ENCODE peak calls at places on chromosome 4, in six cellular contexts. G is Peyer's patch, P is mammary epithelial cell, A is MM.1S, D is left ventricle myocardium inferior, W is fibroblast of mammary gland. E is an unnamed sample.

GRCh38 chr4:12170308-12170707 is 741.6 kb upstream of the HS3ST1 start:
- DNase-seq in D (no peak), P (no peak), A (no peak), G (no peak), W (no peak), E (no peak)

GRCh38 chr4:124206779-124207605 is 505.5 kb downstream of the ANKRD50 start:
- DNase-seq in W (peak; percentile 84), A (no peak), D (no peak), G (no peak), P (no peak), E (no peak)

GRCh38 chr4:173990879-173991231 is 292.6 kb downstream of the FBXO8 start:
- DNase-seq in P (no peak), W (no peak), G (no peak), A (no peak), D (peak; percentile 76), E (peak; percentile 50)

GRCh38 chr4:82555279-82555678 is 6.5 kb downstream of the TMEM150C start:
- DNase-seq in D (no peak), A (no peak), G (no peak), P (no peak), W (no peak), E (no peak)

GRCh38 chr4:167918077-167918476 is 174.3 kb upstream of the ANXA10 start:
- DNase-seq in G (no peak), W (peak; percentile 44), D (no peak), P (no peak), A (no peak), E (no peak)

GRCh38 chr4:26854701-26855100 is 5.9 kb upstream of the STIM2 start:
- DNase-seq in G (no peak), D (no peak), W (no peak), A (no peak), P (no peak), E (no peak)

GRCh38 chr4:2330119-2331042 is 68.5 kb upstream of the MXD4 start:
- DNase-seq in P (peak; percentile 89), A (no peak), G (peak; percentile 11), D (no peak), W (peak; percentile 94), E (no peak)

GRCh38 chr4:166174717-166175510 is 301.9 kb downstream of the TLL1 start:
- DNase-seq in D (no peak), W (peak; percentile 3), G (no peak), A (no peak), P (peak; percentile 37), E (no peak)

GRCh38 chr4:138734746-138735145 is 280.8 kb upstream of the NOCT start:
- DNase-seq in D (no peak), A (no peak), P (no peak), G (no peak), W (peak; percentile 81), E (peak; percentile 3)

GRCh38 chr4:138494931-138495330 is 252.8 kb upstream of the SLC7A11 start:
- DNase-seq in P (peak; percentile 54), A (no peak), W (peak; percentile 10), G (no peak), D (no peak), E (peak; percentile 9)

GRCh38 chr4:31045724-31046318 is 325.7 kb downstream of the PCDH7 start:
- DNase-seq in W (peak; percentile 32), D (no peak), P (peak; percentile 14), G (no peak), A (peak; percentile 35), E (no peak)

GRCh38 chr4:55545681-55546632 is 752 bp downstream of the CLOCK start:
- DNase-seq in D (peak; percentile 84), P (peak; percentile 75), A (peak; percentile 76), G (peak; percentile 64), W (peak; percentile 63), E (peak; percentile 83)

GRCh38 chr4:52290468-52290867 is 239.4 kb downstream of the SPATA18 start:
- DNase-seq in A (no peak), P (no peak), W (no peak), D (peak; percentile 22), G (no peak), E (no peak)

GRCh38 chr4:15754323-15754722 is 23.8 kb upstream of the CD38 start:
- DNase-seq in G (peak; percentile 38), W (no peak), D (no peak), P (no peak), A (peak; percentile 84), E (no peak)

GRCh38 chr4:106344324-106344970 is 24.1 kb downstream of the GIMD1 start:
- DNase-seq in G (no peak), D (no peak), W (peak; percentile 57), A (no peak), P (peak; percentile 14), E (no peak)

GRCh38 chr4:14743172-14743571 is 259.1 kb upstream of the CPEB2 start:
- DNase-seq in A (no peak), P (no peak), W (no peak), G (no peak), D (no peak), E (no peak)

GRCh38 chr4:183098080-183098722 is 856 bp upstream of the WWC2 start:
- DNase-seq in D (peak; percentile 65), G (no peak), A (peak; percentile 57), P (no peak), W (peak; percentile 43), E (peak; percentile 58)

DNA sequence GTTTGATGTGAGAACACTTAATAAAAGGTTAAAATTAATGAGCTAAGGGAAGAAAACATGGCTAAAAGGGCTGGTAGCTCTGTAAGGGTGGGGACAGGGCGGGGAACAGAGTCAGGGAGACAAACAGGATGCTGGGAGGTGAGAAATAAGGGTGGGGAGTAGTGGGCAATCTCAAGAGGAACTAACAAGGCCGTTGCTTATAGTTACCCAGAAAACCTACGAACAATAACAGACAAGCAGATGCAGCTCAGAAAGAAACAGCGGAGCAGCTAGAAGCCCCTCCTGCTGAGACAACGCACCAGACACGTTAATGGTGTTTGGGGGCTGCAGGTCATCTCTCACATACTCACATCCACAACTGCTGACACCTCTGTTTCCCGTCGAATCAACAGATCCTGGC is 9.7 kb upstream of the KLF3 start:
- DNase-seq in W (no peak), D (no peak), A (no peak), G (no peak), P (no peak), E (no peak)
- H3K4me3 ChIP-seq in W (no peak overlapping the region), D (no peak overlapping the region), A (no peak overlapping the region), G (no peak overlapping the region), P (no peak overlapping the region), E (no peak overlapping the region)

DNA sequence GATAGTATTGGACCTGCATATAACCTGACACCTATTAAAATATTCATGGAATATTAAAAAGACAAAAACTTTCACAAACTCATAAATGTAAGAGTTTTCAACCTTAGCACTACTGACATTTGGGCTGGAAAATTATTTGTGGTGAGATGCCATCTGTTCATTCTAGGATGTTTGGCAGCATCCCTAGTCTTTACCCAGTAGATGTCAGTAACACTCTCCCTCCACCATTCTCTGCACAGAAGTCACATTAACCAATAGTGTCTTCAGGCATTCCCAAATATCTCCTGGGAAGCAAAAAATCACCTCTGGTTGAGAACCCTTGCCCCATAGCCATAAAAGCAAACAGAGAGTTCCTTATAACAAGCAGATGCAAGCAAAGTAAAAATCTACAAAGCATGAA is 41.4 kb upstream of the NDST4 start:
- DNase-seq in G (no peak), W (peak; percentile 55), P (peak; percentile 1), A (no peak), D (no peak), E (no peak)
- TF ChIP-seq CTCF in G (no peak), W (peak; percentile 42), P (peak; percentile 38), A (peak; percentile 30), D (no peak), E (no peak)

GRCh38 chr4:10529891-10530786 is 72.9 kb upstream of the ZNF518B start:
- DNase-seq in A (no peak), W (no peak), D (no peak), P (peak; percentile 10), G (no peak), E (no peak)

GRCh38 chr4:10535900-10536299 is 78.7 kb upstream of the ZNF518B start:
- DNase-seq in A (no peak), D (no peak), W (no peak), P (no peak), G (no peak), E (no peak)

GRCh38 chr4:10534820-10535219 is 77.6 kb upstream of the ZNF518B start:
- DNase-seq in A (no peak), D (no peak), P (no peak), W (no peak), G (no peak), E (no peak)

GRCh38 chr4:10529256-10529890 is 72.1 kb upstream of the ZNF518B start:
- DNase-seq in P (peak; percentile 63), D (no peak), G (no peak), A (no peak), W (no peak), E (no peak)

GRCh38 chr4:10532155-10532554 is 74.9 kb upstream of the ZNF518B start:
- DNase-seq in W (no peak), G (no peak), P (no peak), A (no peak), D (no peak), E (no peak)
- H3K4me3 ChIP-seq in W (no peak overlapping the region), G (no peak overlapping the region), P (no peak overlapping the region), A (no peak overlapping the region), D (no peak overlapping the region), E (no peak overlapping the region)

GRCh38 chr4:119261986-119262385 is 49.5 kb downstream of the USP53 start:
- DNase-seq in G (no peak), P (no peak), D (no peak), W (no peak), A (no peak), E (no peak)
- TF ChIP-seq CTCF in G (no peak), P (no peak), D (no peak), W (no peak), A (no peak), E (no peak)

GRCh38 chr4:99207069-99207743 is 11.8 kb downstream of the ADH6 start:
- DNase-seq in D (no peak), A (no peak), W (no peak), P (no peak), G (no peak), E (no peak)
- H3K4me3 ChIP-seq in D (no peak overlapping the region), A (no peak overlapping the region), W (no peak overlapping the region), P (no peak overlapping the region), G (no peak overlapping the region), E (no peak overlapping the region)

GRCh38 chr4:89353514-89353913 is 45.9 kb upstream of the GPRIN3 start:
- DNase-seq in W (no peak), P (no peak), G (no peak), A (no peak), D (no peak), E (no peak)
- TF ChIP-seq CTCF in W (no peak), P (no peak), G (no peak), A (no peak), D (no peak), E (no peak)

DNA sequence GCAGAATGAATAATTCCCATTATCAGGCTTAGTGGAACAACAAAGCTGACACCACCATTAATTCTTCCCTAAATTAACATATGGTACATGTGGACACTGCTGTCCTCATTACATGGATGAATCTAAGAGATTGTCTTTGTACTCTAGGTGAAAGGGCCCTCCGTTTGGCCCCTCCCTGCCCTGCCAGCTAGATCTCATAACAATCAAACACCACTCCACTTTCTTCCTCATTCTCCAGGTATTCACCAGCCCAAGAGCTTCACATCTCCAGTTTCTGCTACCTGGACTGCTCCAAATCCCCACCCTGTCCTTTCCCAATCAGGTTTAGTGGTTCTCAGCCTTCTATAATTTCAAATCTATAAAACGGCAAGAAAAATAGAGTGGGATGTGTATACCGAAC is 3.8 kb downstream of the HSD17B11 start:
- DNase-seq in A (no peak), G (no peak), P (no peak), D (no peak), W (no peak), E (peak; percentile 79)
- H3K4me3 ChIP-seq in A (no peak overlapping the region), G (peak overlapping the region; percentile 62), P (no peak overlapping the region), D (no peak overlapping the region), W (no peak overlapping the region), E (no peak overlapping the region)